ENCODE peak calls at places on chromosomes 3 and 15, in four cellular contexts. One of them, this sample, is unnamed.

GRCh38 chr3:22228705-22229104 is 477.7 kb upstream of the ZNF385D start:
- DNase-seq in vagina: no peak
- DNase-seq in body of pancreas: no peak
- DNase-seq in IMR-90: no peak
- DNase-seq in this sample: no peak

GRCh38 chr3:27114684-27115083 is 254.5 kb downstream of the NEK10 start:
- DNase-seq in body of pancreas: no peak
- DNase-seq in vagina: no peak
- DNase-seq in IMR-90: peak; percentile 50
- DNase-seq in this sample: peak; percentile 7

GRCh38 chr3:42491876-42492507 is 10.5 kb upstream of the VIPR1 start:
- DNase-seq in body of pancreas: no peak
- DNase-seq in vagina: peak; percentile 44
- DNase-seq in IMR-90: no peak
- DNase-seq in this sample: no peak

GRCh38 chr3:29167180-29167579 is 113.7 kb upstream of the RBMS3 start:
- DNase-seq in vagina: no peak
- DNase-seq in IMR-90: peak; percentile 75
- DNase-seq in body of pancreas: no peak
- DNase-seq in this sample: no peak

GRCh38 chr3:141828487-141829284 is 47.8 kb upstream of the ATP1B3 start:
- DNase-seq in body of pancreas: peak; percentile 26
- DNase-seq in vagina: no peak
- DNase-seq in IMR-90: peak; percentile 3
- DNase-seq in this sample: no peak

GRCh38 chr3:130395916-130396315 is 50.4 kb downstream of the COL6A5 start:
- DNase-seq in vagina: no peak
- DNase-seq in body of pancreas: no peak
- DNase-seq in IMR-90: peak; percentile 30
- DNase-seq in this sample: peak; percentile 7

GRCh38 chr3:64184621-64185020 is 40.6 kb downstream of the PRICKLE2 start:
- DNase-seq in vagina: no peak
- DNase-seq in IMR-90: peak; percentile 71
- DNase-seq in body of pancreas: no peak
- DNase-seq in this sample: no peak

GRCh38 chr15:28914046-28914445 is 28.3 kb downstream of the APBA2 start:
- DNase-seq in IMR-90: no peak
- DNase-seq in body of pancreas: no peak
- DNase-seq in vagina: no peak
- DNase-seq in this sample: no peak

GRCh38 chr15:82110144-82110543 is 64.3 kb upstream of the MEX3B start:
- DNase-seq in IMR-90: no peak
- DNase-seq in body of pancreas: no peak
- DNase-seq in vagina: no peak
- DNase-seq in this sample: no peak

GRCh38 chr3:80997622-80998021 is 763.8 kb downstream of the GBE1 start:
- DNase-seq in vagina: no peak
- DNase-seq in body of pancreas: no peak
- DNase-seq in IMR-90: no peak
- DNase-seq in this sample: no peak

GRCh38 chr3:42081814-42082473 is 9.2 kb upstream of the TRAK1 start:
- DNase-seq in body of pancreas: no peak
- DNase-seq in vagina: no peak
- DNase-seq in IMR-90: no peak
- DNase-seq in this sample: no peak

GRCh38 chr3:72887723-72888545 is at the start of gene GXYLT2:
- DNase-seq in vagina: no peak
- DNase-seq in IMR-90: peak; percentile 71
- DNase-seq in body of pancreas: peak; percentile 67
- DNase-seq in this sample: peak; percentile 67

GRCh38 chr15:57867970-57868791 is 161.7 kb downstream of the POLR2M start:
- DNase-seq in body of pancreas: no peak
- DNase-seq in vagina: no peak
- DNase-seq in IMR-90: no peak
- DNase-seq in this sample: no peak

GRCh38 chr3:47414666-47415587 is 34.1 kb downstream of the PTPN23 start:
- DNase-seq in body of pancreas: no peak
- DNase-seq in vagina: no peak
- DNase-seq in IMR-90: no peak
- DNase-seq in this sample: no peak

GRCh38 chr3:18241837-18242236 is 183.3 kb downstream of the SATB1 start:
- DNase-seq in vagina: no peak
- DNase-seq in body of pancreas: no peak
- DNase-seq in IMR-90: no peak
- DNase-seq in this sample: no peak

GRCh38 chr3:166829896-166830295 is 550.2 kb downstream of the ZBBX start:
- DNase-seq in vagina: no peak
- DNase-seq in body of pancreas: no peak
- DNase-seq in IMR-90: no peak
- DNase-seq in this sample: no peak

GRCh38 chr3:153073636-153074035 is 88.4 kb upstream of the RAP2B start:
- DNase-seq in body of pancreas: no peak
- DNase-seq in vagina: no peak
- DNase-seq in IMR-90: no peak
- DNase-seq in this sample: no peak

GRCh38 chr3:188061133-188061532 is 92.8 kb upstream of the LPP start:
- DNase-seq in vagina: no peak
- DNase-seq in IMR-90: peak; percentile 64
- DNase-seq in body of pancreas: no peak
- DNase-seq in this sample: peak; percentile 49

GRCh38 chr15:64877435-64877834 is 34.3 kb upstream of the ANKDD1A start:
- DNase-seq in vagina: no peak
- DNase-seq in IMR-90: no peak
- DNase-seq in body of pancreas: peak; percentile 80
- DNase-seq in this sample: peak; percentile 45

GRCh38 chr15:93246266-93247242 is 157.5 kb upstream of the RGMA start:
- DNase-seq in vagina: peak; percentile 64
- DNase-seq in IMR-90: no peak
- DNase-seq in body of pancreas: no peak
- DNase-seq in this sample: no peak

GRCh38 chr15:96344706-96345559 is 14.4 kb downstream of the NR2F2 start:
- DNase-seq in body of pancreas: no peak
- DNase-seq in IMR-90: no peak
- DNase-seq in vagina: no peak
- DNase-seq in this sample: no peak

GRCh38 chr3:104604326-104605010 is 762.2 kb upstream of the ALCAM start:
- DNase-seq in body of pancreas: no peak
- DNase-seq in vagina: no peak
- DNase-seq in IMR-90: peak; percentile 48
- DNase-seq in this sample: no peak

GRCh38 chr3:56917740-56918568 is 116.2 kb upstream of the ARHGEF3 start:
- DNase-seq in IMR-90: no peak
- DNase-seq in vagina: no peak
- DNase-seq in body of pancreas: no peak
- DNase-seq in this sample: no peak

GRCh38 chr15:54481819-54482218 is 503.6 kb downstream of the UNC13C start:
- DNase-seq in body of pancreas: no peak
- DNase-seq in vagina: no peak
- DNase-seq in IMR-90: no peak
- DNase-seq in this sample: no peak

GRCh38 chr15:48096813-48097212 is 24.0 kb upstream of the SLC24A5 start:
- DNase-seq in vagina: peak; percentile 40
- DNase-seq in IMR-90: peak; percentile 88
- DNase-seq in body of pancreas: no peak
- DNase-seq in this sample: peak; percentile 18

GRCh38 chr15:29854413-29854812 is 32.1 kb upstream of the TJP1 start:
- DNase-seq in vagina: no peak
- DNase-seq in IMR-90: no peak
- DNase-seq in body of pancreas: no peak
- DNase-seq in this sample: no peak

DNA sequence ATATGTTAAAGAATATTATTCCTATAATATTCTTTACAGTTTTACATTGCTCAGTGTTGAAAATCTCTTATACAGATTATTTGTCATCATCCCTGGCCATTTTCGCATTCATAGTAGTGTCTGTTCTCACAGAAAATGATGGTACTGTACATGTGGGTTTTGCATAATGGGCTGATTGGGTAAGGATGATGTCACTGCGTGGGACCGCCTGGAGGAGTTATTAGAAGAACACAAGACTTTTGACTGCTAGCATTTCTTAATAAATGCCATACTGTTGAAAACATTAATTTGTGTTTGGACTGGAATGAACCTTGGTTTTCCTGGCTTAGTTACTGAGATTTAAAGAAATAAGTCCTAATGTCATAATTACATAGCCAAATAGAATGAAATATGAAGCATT is 20.3 kb downstream of the LRCH3 start:
- DNase-seq in body of pancreas: no peak
- DNase-seq in vagina: no peak
- DNase-seq in IMR-90: peak; percentile 94
- DNase-seq in this sample: no peak
- TF ChIP-seq POLR2A in body of pancreas: no peak
- TF ChIP-seq POLR2A in vagina: no peak
- TF ChIP-seq POLR2A in IMR-90: no peak
- TF ChIP-seq POLR2A in this sample: no peak

DNA sequence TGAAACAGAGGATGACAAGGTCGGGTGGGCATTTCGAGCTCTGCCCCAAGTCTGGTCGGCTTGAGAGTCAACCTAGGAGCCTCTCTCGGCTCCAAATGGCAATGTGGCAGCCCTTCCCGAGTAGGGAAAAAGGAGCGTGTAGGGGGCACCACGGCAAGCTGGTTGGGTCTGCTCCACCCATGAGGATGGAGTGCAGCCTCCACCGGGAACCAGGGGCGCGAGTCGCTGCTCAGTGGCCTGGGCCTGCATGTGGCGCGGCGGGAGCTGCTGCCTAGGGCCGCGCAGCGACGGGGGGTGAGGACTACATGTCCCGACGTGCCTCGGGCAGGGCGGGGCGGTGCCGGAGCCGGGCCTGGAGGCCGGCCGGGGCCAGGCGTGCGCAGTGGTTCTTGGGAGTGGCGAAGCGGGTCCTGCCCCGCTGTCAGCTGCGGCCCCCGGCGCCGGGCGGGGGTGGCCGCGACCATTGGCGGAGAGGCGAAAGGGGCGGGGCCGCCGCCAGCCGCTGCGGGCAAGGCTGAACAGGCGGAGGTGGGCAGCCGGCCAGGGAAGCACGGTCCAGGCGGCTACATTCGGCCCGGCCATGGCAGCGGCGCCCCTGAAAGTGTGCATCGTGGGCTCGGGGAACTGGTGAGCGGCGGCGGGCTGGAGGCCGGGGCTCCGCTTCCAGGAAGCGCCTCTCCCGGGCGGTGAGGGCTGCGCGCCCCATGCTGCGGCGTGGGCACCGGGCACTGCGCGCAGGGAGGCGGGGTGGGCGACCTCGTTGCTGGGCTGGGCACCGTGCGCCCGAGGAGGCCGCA is at the start of gene GPD1L:
- DNase-seq in vagina: peak; percentile 95
- DNase-seq in body of pancreas: peak; percentile 96
- DNase-seq in IMR-90: peak; percentile 88
- DNase-seq in this sample: peak; percentile 95
- TF ChIP-seq POLR2A in vagina: no peak
- TF ChIP-seq POLR2A in body of pancreas: peak; percentile 68
- TF ChIP-seq POLR2A in IMR-90: no peak
- TF ChIP-seq POLR2A in this sample: peak; percentile 64

GRCh38 chr3:158672293-158673176 is at the start of gene LXN:
- DNase-seq in IMR-90: peak; percentile 87
- DNase-seq in vagina: peak; percentile 93
- DNase-seq in body of pancreas: peak; percentile 88
- DNase-seq in this sample: no peak
- TF ChIP-seq POLR2A in IMR-90: peak; percentile 69
- TF ChIP-seq POLR2A in vagina: no peak
- TF ChIP-seq POLR2A in body of pancreas: peak; percentile 78
- TF ChIP-seq POLR2A in this sample: no peak

GRCh38 chr3:50261505-50261904 is 7.4 kb upstream of the SEMA3B start:
- DNase-seq in IMR-90: no peak
- DNase-seq in body of pancreas: no peak
- DNase-seq in vagina: no peak
- DNase-seq in this sample: no peak

GRCh38 chr3:50258979-50259378 is 10.0 kb upstream of the SEMA3B start:
- DNase-seq in vagina: no peak
- DNase-seq in body of pancreas: no peak
- DNase-seq in IMR-90: no peak
- DNase-seq in this sample: no peak

GRCh38 chr3:50259432-50260026 is 9.4 kb upstream of the SEMA3B start:
- DNase-seq in body of pancreas: no peak
- DNase-seq in IMR-90: no peak
- DNase-seq in vagina: no peak
- DNase-seq in this sample: no peak

GRCh38 chr3:50260942-50261441 is 8.0 kb upstream of the SEMA3B start:
- DNase-seq in body of pancreas: no peak
- DNase-seq in IMR-90: no peak
- DNase-seq in vagina: no peak
- DNase-seq in this sample: no peak

GRCh38 chr3:50260027-50260941 is 8.7 kb upstream of the SEMA3B start:
- DNase-seq in vagina: no peak
- DNase-seq in IMR-90: peak; percentile 86
- DNase-seq in body of pancreas: peak; percentile 96
- DNase-seq in this sample: peak; percentile 82
- TF ChIP-seq POLR2A in vagina: no peak
- TF ChIP-seq POLR2A in IMR-90: peak; percentile 77
- TF ChIP-seq POLR2A in body of pancreas: peak; percentile 70
- TF ChIP-seq POLR2A in this sample: no peak

GRCh38 chr3:120393761-120394160 is 44.6 kb upstream of the LRRC58 start:
- DNase-seq in vagina: no peak
- DNase-seq in body of pancreas: no peak
- DNase-seq in IMR-90: no peak
- DNase-seq in this sample: no peak
- TF ChIP-seq POLR2A in vagina: no peak
- TF ChIP-seq POLR2A in body of pancreas: no peak
- TF ChIP-seq POLR2A in IMR-90: no peak
- TF ChIP-seq POLR2A in this sample: no peak

DNA sequence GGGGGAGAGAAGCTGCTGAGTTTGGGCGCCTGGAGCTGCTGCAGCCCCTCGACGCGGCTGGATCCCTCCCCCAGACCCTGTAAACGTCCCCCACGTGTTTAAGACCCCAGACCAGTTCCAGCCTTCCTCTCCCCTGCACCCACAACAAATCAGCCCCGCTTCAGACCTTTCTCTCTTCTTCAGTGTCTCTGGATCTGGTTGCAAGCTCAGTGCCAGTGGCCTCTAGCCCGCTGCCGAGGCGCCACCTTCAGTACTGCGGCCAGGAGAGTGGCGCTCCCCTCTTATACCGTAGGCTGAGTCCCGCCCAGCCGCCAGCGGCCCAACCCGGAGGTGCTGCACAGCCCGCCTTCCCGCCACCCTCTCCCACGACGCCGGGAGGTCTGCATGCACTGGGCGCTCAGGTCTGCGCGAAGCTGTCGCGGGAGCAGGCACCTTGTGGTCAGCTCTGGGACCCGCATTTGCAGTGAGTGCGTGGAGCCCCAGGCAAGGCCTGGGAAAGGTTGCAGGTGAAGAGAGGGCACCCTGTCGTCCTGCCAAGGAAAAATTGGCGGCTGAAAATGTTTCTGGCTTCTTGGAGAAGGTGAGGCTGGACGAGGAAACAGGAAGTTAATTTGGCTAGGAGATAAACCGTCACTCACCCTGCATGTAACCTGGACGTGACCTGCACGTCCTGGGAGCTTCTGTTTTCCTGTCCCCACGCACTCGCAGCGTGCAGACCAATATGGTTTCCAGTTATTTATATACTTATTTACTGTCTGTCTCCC is at the start of gene C2CD4B:
- DNase-seq in IMR-90: no peak
- DNase-seq in body of pancreas: peak; percentile 95
- DNase-seq in vagina: no peak
- DNase-seq in this sample: no peak
- TF ChIP-seq POLR2A in IMR-90: no peak
- TF ChIP-seq POLR2A in body of pancreas: peak; percentile 100
- TF ChIP-seq POLR2A in vagina: no peak
- TF ChIP-seq POLR2A in this sample: no peak

This sample was measured in H54.